ENCODE peak calls at places on chromosomes 16 and 17, in seven cellular contexts. U is CD8-positive, alpha-beta T cell; T is thoracic aorta; F is HepG2; Y is gastrocnemius medialis; C is lung; W is tibial artery. L is an unnamed sample.

GRCh38 chr16:22670044-22670536 is 143.9 kb upstream of the HS3ST2 start:
- DNase-seq in U (no peak), T (no peak), F (no peak), Y (no peak), C (no peak), W (peak; percentile 67), L (no peak)

GRCh38 chr16:25264599-25264998 is 7.0 kb upstream of the ZKSCAN2 start:
- DNase-seq in U (no peak), T (no peak), F (no peak), Y (no peak), C (no peak), W (no peak), L (no peak)

GRCh38 chr17:72766761-72767356 is 325.6 kb downstream of the SLC39A11 start:
- DNase-seq in U (no peak), T (no peak), F (no peak), Y (no peak), C (no peak), W (no peak), L (no peak)

GRCh38 chr16:67349172-67349571 is 22.6 kb downstream of the LRRC36 start:
- DNase-seq in U (no peak), T (no peak), F (peak; percentile 53), Y (no peak), C (no peak), W (no peak), L (no peak)

GRCh38 chr16:1066584-1067172 is 5.9 kb upstream of the SSTR5 start:
- DNase-seq in U (no peak), T (no peak), F (no peak), Y (no peak), C (no peak), W (no peak), L (no peak)

GRCh38 chr17:79811036-79811887 is 14.4 kb upstream of the CBX8 start:
- DNase-seq in U (no peak), T (no peak), F (peak; percentile 64), Y (no peak), C (no peak), W (no peak), L (no peak)

GRCh38 chr17:45225051-45225700 is 3.5 kb downstream of the FMNL1 start:
- DNase-seq in U (no peak), T (no peak), F (no peak), Y (no peak), C (no peak), W (peak; percentile 66), L (no peak)

GRCh38 chr17:81665205-81666091 is 957 bp downstream of the OXLD1 start:
- DNase-seq in U (no peak), T (no peak), F (peak; percentile 47), Y (no peak), C (no peak), W (no peak), L (no peak)

GRCh38 chr16:86538196-86538780 is 16.7 kb downstream of the MTHFSD start:
- DNase-seq in U (no peak), T (no peak), F (no peak), Y (no peak), C (no peak), W (no peak), L (no peak)

GRCh38 chr16:81357711-81358270 is 43.0 kb downstream of the GAN start:
- DNase-seq in U (no peak), T (no peak), F (no peak), Y (no peak), C (no peak), W (no peak), L (no peak)

GRCh38 chr17:78769200-78769773 is 12.8 kb downstream of the CYTH1 start:
- DNase-seq in U (no peak), T (no peak), F (no peak), Y (no peak), C (no peak), W (no peak), L (no peak)

GRCh38 chr16:17261197-17261858 is 209.4 kb downstream of the XYLT1 start:
- DNase-seq in U (no peak), T (no peak), F (no peak), Y (no peak), C (no peak), W (no peak), L (no peak)

GRCh38 chr16:74998481-74999207 is at the start of gene ZNRF1:
- DNase-seq in U (peak; percentile 61), T (no peak), F (peak; percentile 82), Y (peak; percentile 69), C (peak; percentile 84), W (peak; percentile 89), L (peak; percentile 92)

GRCh38 chr16:83890359-83890758 is 8.6 kb upstream of the MLYCD start:
- DNase-seq in U (no peak), T (no peak), F (no peak), Y (no peak), C (no peak), W (no peak), L (no peak)

GRCh38 chr16:69660166-69660565 is 66.2 kb downstream of the NQO1 start:
- DNase-seq in U (no peak), T (no peak), F (no peak), Y (no peak), C (no peak), W (no peak), L (no peak)

GRCh38 chr16:21283521-21284289 is 5.6 kb upstream of the CRYM start:
- DNase-seq in U (no peak), T (no peak), F (peak; percentile 51), Y (no peak), C (peak; percentile 37), W (peak; percentile 70), L (peak; percentile 83)

GRCh38 chr16:47461598-47462266 is 601 bp downstream of the PHKB start:
- DNase-seq in U (no peak), T (no peak), F (peak; percentile 68), Y (peak; percentile 9), C (peak; percentile 52), W (no peak), L (no peak)

GRCh38 chr17:13953871-13954270 is 115.4 kb upstream of the COX10 start:
- DNase-seq in U (no peak), T (no peak), F (no peak), Y (no peak), C (no peak), W (no peak), L (no peak)

GRCh38 chr17:73513426-73513825 is 130.8 kb downstream of the SDK2 start:
- DNase-seq in U (no peak), T (no peak), F (no peak), Y (no peak), C (no peak), W (no peak), L (no peak)

GRCh38 chr16:72939247-72939646 is 108.7 kb downstream of the ZFHX3 start:
- DNase-seq in U (no peak), T (no peak), F (no peak), Y (peak; percentile 56), C (no peak), W (peak; percentile 86), L (no peak)

GRCh38 chr17:29102046-29102445 is 59.1 kb downstream of the PIPOX start:
- DNase-seq in U (no peak), T (no peak), F (no peak), Y (no peak), C (no peak), W (no peak), L (no peak)

GRCh38 chr16:22008215-22009142 is 568 bp downstream of the MOSMO start:
- DNase-seq in U (no peak), T (no peak), F (no peak), Y (no peak), C (no peak), W (peak; percentile 69), L (no peak)

GRCh38 chr17:71919896-71920295 is 200.9 kb upstream of the SOX9 start:
- DNase-seq in U (no peak), T (no peak), F (no peak), Y (no peak), C (no peak), W (no peak), L (no peak)

GRCh38 chr17:45861185-45861584 is 16.5 kb downstream of the SPPL2C start:
- DNase-seq in U (no peak), T (no peak), F (no peak), Y (no peak), C (no peak), W (no peak), L (no peak)

GRCh38 chr17:81740395-81740961 is 28.4 kb downstream of the SLC25A10 start:
- DNase-seq in U (no peak), T (no peak), F (no peak), Y (no peak), C (no peak), W (no peak), L (no peak)

GRCh38 chr16:69093974-69094373 is 11.5 kb upstream of the HAS3 start:
- DNase-seq in U (no peak), T (no peak), F (no peak), Y (no peak), C (no peak), W (no peak), L (no peak)

GRCh38 chr17:14019186-14019956 is 49.9 kb upstream of the COX10 start:
- DNase-seq in U (no peak), T (no peak), F (no peak), Y (no peak), C (no peak), W (no peak), L (peak; percentile 78)

GRCh38 chr17:43377056-43377810 is 21.6 kb upstream of the ARL4D start:
- DNase-seq in U (no peak), T (no peak), F (no peak), Y (no peak), C (no peak), W (no peak), L (no peak)
- H3K4me1 ChIP-seq in U (no peaks in the 10 kb centered on the region), T (no peaks in the 10 kb centered on the region), F (peaks cover 42% of the 10 kb centered on the region), Y (no peaks in the 10 kb centered on the region), C (no peaks in the 10 kb centered on the region), W (no peaks in the 10 kb centered on the region), L (no peaks in the 10 kb centered on the region)

GRCh38 chr17:32467949-32468348 is 18.8 kb upstream of the CDK5R1 start:
- DNase-seq in U (no peak), T (no peak), F (no peak), Y (no peak), C (no peak), W (no peak), L (no peak)
- H3K36me3 ChIP-seq in U (peaks cover 61% of the 10 kb centered on the region), T (peaks cover 53% of the 10 kb centered on the region), F (peaks cover 87% of the 10 kb centered on the region), Y (peaks cover 92% of the 10 kb centered on the region), C (peaks cover 54% of the 10 kb centered on the region), W (peaks cover 69% of the 10 kb centered on the region), L (peaks cover 95% of the 10 kb centered on the region)

DNA sequence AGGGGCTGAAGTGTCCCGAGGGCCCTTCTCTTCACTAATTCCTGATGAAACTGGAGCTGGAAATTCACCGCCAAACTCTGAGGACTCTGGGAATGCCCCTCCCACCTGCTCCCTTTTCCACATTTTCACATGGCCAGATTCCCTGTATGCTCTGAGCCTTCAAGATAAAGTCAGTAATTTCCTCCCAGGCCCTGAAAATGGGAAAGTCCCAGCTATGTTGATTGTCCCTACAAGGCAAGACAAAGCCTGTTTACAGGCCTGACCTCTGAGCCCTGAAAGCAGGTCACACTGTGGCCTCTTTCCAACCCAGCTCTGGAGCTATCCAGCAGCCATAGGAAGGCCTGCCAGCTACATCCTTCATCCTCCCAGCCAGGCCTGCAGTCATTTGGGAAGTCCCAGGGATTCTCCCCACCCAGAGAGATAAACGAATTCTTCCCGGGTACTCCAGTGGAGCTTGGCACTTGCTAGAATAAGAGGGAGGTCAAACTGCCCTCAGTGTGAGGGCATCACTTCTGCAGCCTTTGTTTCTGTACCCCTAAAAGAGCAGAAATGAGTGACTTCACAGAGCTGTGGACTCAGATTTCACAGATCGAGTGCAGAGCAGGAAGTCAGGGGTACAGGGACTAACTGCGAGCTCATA is 19.6 kb upstream of the CCL2 start:
- DNase-seq in U (no peak), T (no peak), F (no peak), Y (peak; percentile 31), C (no peak), W (peak; percentile 79), L (no peak)
- H3K27ac ChIP-seq in U (no peak overlapping the region), T (no peak overlapping the region), F (no peak overlapping the region), Y (peak overlapping the region; percentile 69), C (peak overlapping the region; percentile 40), W (peak overlapping the region; percentile 41), L (peak overlapping the region; percentile 57)

GRCh38 chr16:10885246-10885645 is 8.2 kb downstream of the CIITA start:
- DNase-seq in U (no peak), T (no peak), F (no peak), Y (peak; percentile 17), C (no peak), W (no peak), L (no peak)
- H3K4me1 ChIP-seq in U (no peaks in the 10 kb centered on the region), T (no peaks in the 10 kb centered on the region), F (no peaks in the 10 kb centered on the region), Y (peaks cover 29% of the 10 kb centered on the region), C (no peaks in the 10 kb centered on the region), W (no peaks in the 10 kb centered on the region), L (no peaks in the 10 kb centered on the region)

L was measured in esophagus muscularis mucosa.